ENCODE peak calls at places on chromosome 17, in six cellular contexts. R, E, L, F, W and K are unnamed samples.

GRCh38 chr17:67139784-67140665 is 95.7 kb downstream of the CACNG1 start:
- DNase-seq in L (peak; percentile 79), R (no peak), E (no peak), F (no peak), W (no peak), K (no peak)

GRCh38 chr17:52041123-52041617 is 117.3 kb downstream of the CA10 start:
- DNase-seq in L (no peak), W (no peak), R (no peak), E (no peak), F (no peak), K (no peak)

GRCh38 chr17:27207073-27207511 is 86.8 kb upstream of the WSB1 start:
- DNase-seq in F (no peak), W (no peak), R (no peak), L (peak; percentile 71), E (no peak), K (peak; percentile 66)

GRCh38 chr17:9842057-9842758 is 16.5 kb downstream of the GLP2R start:
- DNase-seq in L (peak; percentile 62), R (no peak), E (peak; percentile 75), F (peak; percentile 84), W (no peak), K (peak; percentile 9)

GRCh38 chr17:336110-337021 is 16.2 kb downstream of the RPH3AL start:
- DNase-seq in W (no peak), F (no peak), L (no peak), E (peak; percentile 70), R (peak; percentile 85), K (no peak)

GRCh38 chr17:692116-692515 is 22.5 kb downstream of the VPS53 start:
- DNase-seq in E (no peak), W (no peak), L (peak; percentile 66), F (no peak), R (no peak), K (peak; percentile 71)

GRCh38 chr17:57939797-57940196 is 15.4 kb downstream of the CUEDC1 start:
- DNase-seq in F (no peak), R (no peak), L (no peak), E (no peak), W (no peak), K (no peak)

GRCh38 chr17:49022391-49022941 is 25.3 kb downstream of the IGF2BP1 start:
- DNase-seq in L (peak; percentile 42), R (no peak), E (no peak), W (no peak), F (no peak), K (peak; percentile 58)

GRCh38 chr17:56824503-56824902 is 9.2 kb downstream of the C17orf67 start:
- DNase-seq in R (no peak), L (no peak), F (no peak), W (no peak), E (no peak), K (no peak)

GRCh38 chr17:40605301-40605700 is 40.0 kb upstream of the CCR7 start:
- DNase-seq in F (no peak), L (no peak), E (no peak), R (no peak), W (no peak), K (no peak)

GRCh38 chr17:8995711-8996110 is 25.6 kb upstream of the NTN1 start:
- DNase-seq in W (no peak), E (no peak), F (no peak), L (no peak), R (no peak), K (no peak)

GRCh38 chr17:58312021-58312630 is 16.5 kb downstream of the TSPOAP1 start:
- DNase-seq in F (peak; percentile 14), E (peak; percentile 8), W (no peak), L (no peak), R (no peak), K (no peak)

GRCh38 chr17:51640108-51640622 is 379.8 kb downstream of the UTP18 start:
- DNase-seq in L (peak; percentile 93), F (no peak), R (no peak), E (no peak), W (no peak), K (no peak)

GRCh38 chr17:13160790-13161189 is 143.0 kb upstream of the ELAC2 start:
- DNase-seq in R (no peak), W (no peak), L (no peak), E (no peak), F (no peak), K (no peak)
- H3K27ac ChIP-seq in R (no peak overlapping the region), W (no peak overlapping the region), L (no peak overlapping the region), E (no peak overlapping the region), F (no peak overlapping the region), K (no peak overlapping the region)

DNA sequence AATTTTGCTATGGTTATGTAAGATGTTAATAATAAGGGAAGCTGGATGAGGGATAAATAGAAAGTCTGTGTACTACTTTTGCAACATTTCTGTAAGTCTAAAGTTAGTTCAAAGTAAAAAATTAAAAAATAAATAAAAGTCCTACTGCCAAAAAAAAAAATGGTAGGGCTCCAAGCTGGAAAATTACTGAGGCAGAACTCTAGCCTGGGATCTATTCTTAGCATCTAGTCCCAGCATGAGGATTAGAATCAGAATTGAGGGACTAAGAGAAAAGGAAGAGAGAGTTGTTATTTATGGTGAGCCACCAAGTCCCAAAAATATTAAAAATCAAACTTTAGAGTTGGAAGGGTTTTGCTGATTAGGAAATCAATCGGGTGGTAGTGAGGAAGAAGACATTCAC is 110.3 kb downstream of the CYB561 start:
- DNase-seq in W (no peak), E (no peak), F (no peak), L (no peak), R (no peak), K (no peak)
- H3K4me3 ChIP-seq in W (no peak overlapping the region), E (no peak overlapping the region), F (no peak overlapping the region), L (no peak overlapping the region), R (no peak overlapping the region), K (no peak overlapping the region)

DNA sequence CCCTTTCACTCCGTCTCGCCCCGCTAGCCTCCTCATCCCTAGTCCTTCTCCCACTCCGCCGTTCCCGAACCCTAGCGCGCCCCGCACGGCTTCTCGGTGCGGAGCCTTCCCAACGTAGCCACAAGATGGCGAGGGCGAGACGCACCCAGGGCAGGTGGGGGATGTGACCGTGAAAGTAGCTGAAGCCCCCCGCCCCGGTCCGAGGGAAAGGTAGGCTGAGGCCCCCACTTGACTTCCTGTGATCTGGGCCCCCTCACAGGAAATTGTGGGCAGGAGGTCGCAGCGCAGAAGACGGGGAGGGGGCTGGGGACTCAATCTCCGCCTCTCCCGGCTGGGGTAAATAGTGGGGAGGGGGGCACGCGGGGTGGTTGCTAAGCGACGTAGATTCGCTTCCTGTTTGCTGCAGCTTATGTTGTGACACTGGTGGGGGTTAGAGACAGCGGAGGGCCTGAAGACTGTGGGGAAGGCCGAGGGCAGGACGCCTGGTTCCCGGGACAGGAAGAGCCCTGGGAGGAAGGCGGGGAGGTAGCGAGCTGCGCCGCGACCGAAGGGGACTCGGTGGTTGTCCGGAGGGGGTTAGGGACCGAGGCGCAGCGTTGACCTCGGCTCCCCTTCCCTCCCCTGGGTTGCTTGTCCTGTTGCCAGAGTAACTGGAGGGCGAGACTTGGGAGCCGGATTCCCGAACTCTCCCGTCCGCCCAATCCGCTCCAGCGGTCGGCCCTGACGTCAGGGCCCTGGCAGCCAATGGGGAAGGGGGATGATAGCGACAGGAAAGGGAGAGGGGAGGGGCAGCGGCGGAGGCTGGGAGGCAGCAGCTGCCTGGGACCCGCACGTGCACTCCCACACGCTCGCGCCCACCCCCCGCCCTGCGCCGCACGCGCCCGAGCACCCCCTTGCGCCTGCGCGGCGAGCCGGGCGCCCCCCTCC is 1.1 kb downstream of the KDM6B start:
- DNase-seq in L (peak; percentile 97), W (peak; percentile 93), R (peak; percentile 98), E (peak; percentile 98), F (peak; percentile 98), K (peak; percentile 96)
- TF ChIP-seq CTCF in L (peak; percentile 71), W (peak; percentile 62), R (peak; percentile 73), E (peak; percentile 76), F (peak; percentile 77), K (peak; percentile 96)

GRCh38 chr17:78367193-78367592 is 7.3 kb upstream of the SOCS3 start:
- DNase-seq in R (no peak), E (no peak), L (no peak), F (no peak), W (no peak), K (no peak)

GRCh38 chr17:78364436-78365281 is 4.8 kb upstream of the SOCS3 start:
- DNase-seq in W (no peak), F (no peak), R (no peak), E (no peak), L (no peak), K (no peak)

GRCh38 chr17:78368348-78368747 is 8.5 kb upstream of the SOCS3 start:
- DNase-seq in L (no peak), W (no peak), E (no peak), R (no peak), F (no peak), K (no peak)

GRCh38 chr17:78366109-78366848 is 6.4 kb upstream of the SOCS3 start:
- DNase-seq in E (no peak), F (no peak), R (no peak), L (no peak), W (no peak), K (no peak)

GRCh38 chr17:78365561-78366108 is 5.8 kb upstream of the SOCS3 start:
- DNase-seq in L (no peak), W (no peak), F (no peak), R (no peak), E (no peak), K (no peak)
- H3K27ac ChIP-seq in L (no peak overlapping the region), W (peak overlapping the region; percentile 53), F (peak overlapping the region; percentile 53), R (peak overlapping the region; percentile 44), E (peak overlapping the region; percentile 55), K (peak overlapping the region; percentile 25)

GRCh38 chr17:78883533-78884131 is 19.4 kb downstream of the CEP295NL start:
- DNase-seq in E (peak; percentile 90), W (peak; percentile 38), F (peak; percentile 92), L (peak; percentile 95), R (peak; percentile 88), K (peak; percentile 89)

GRCh38 chr17:78884148-78884870 is 18.7 kb downstream of the CEP295NL start:
- DNase-seq in R (no peak), W (no peak), E (peak; percentile 58), L (no peak), F (no peak), K (no peak)

GRCh38 chr17:78884876-78885667 is 17.9 kb downstream of the CEP295NL start:
- DNase-seq in L (no peak), W (no peak), R (no peak), E (no peak), F (no peak), K (no peak)

GRCh38 chr17:78882546-78883089 is 20.4 kb downstream of the CEP295NL start:
- DNase-seq in F (no peak), L (no peak), W (no peak), R (no peak), E (no peak), K (no peak)

GRCh38 chr17:78883090-78883532 is 19.9 kb downstream of the CEP295NL start:
- DNase-seq in R (no peak), W (peak; percentile 81), E (peak; percentile 88), F (peak; percentile 80), L (peak; percentile 94), K (peak; percentile 61)
- H3K4me3 ChIP-seq in R (no peak overlapping the region), W (peak overlapping the region; percentile 59), E (peak overlapping the region; percentile 36), F (peak overlapping the region; percentile 26), L (peak overlapping the region; percentile 47), K (peak overlapping the region; percentile 37)

DNA sequence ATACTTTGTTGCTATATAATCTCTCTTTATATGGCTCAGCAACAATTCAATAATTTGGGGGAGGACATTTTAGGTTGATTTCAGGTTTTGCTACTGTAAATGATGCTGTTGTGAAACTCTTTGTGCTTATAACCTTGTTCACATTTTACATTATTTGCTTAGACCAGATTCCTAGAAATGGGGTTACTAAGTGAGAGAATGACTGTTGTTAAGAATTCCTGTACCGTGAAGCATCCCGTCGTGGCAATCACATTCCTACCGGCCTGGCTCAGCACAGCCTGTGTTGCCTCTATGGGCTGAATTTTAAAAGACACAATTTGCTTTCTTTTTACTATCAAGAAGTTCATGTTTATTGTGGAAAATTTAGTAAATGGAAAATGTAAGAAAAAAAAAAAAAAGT is 31.4 kb downstream of the B9D1 start:
- DNase-seq in W (no peak), R (no peak), F (no peak), L (no peak), E (no peak), K (peak; percentile 84)
- TF ChIP-seq CTCF in W (no peak), R (no peak), F (no peak), L (no peak), E (no peak), K (peak; percentile 30)

GRCh38 chr17:50194441-50195195 is 6.8 kb downstream of the COL1A1 start:
- DNase-seq in E (no peak), W (no peak), L (no peak), R (peak; percentile 48), F (no peak), K (no peak)
- H3K27ac ChIP-seq in E (peak overlapping the region; percentile 99), W (peak overlapping the region; percentile 88), L (no peak overlapping the region), R (no peak overlapping the region), F (peak overlapping the region; percentile 83), K (peak overlapping the region; percentile 98)